ENCODE peak calls at places on chromosomes 4 and X, in four cellular contexts. H, E, W and Y are unnamed samples.

GRCh38 chr4:48178931-48179330 is 44.9 kb upstream of the TXK start:
- DNase-seq in H (no peak), E (no peak), W (no peak), Y (no peak)

GRCh38 chrX:63128509-63128908 is 222.6 kb downstream of the SPIN4 start:
- DNase-seq in H (peak), E (no peak), W (peak), Y (no peak)

GRCh38 chr4:151195801-151196200 is 81.2 kb upstream of the PRSS48 start:
- DNase-seq in H (peak), E (peak), W (peak), Y (peak)

GRCh38 chr4:173243321-173243720 is 74.7 kb downstream of the GALNT7 start:
- DNase-seq in H (peak), E (peak), W (peak), Y (peak)

GRCh38 chrX:100217547-100217946 is 192.5 kb downstream of the PCDH19 start:
- DNase-seq in H (no peak), E (no peak), W (no peak), Y (no peak)

GRCh38 chrX:19875051-19875432 is 12.4 kb downstream of the SH3KBP1 start:
- DNase-seq in H (peak), E (peak), W (no peak), Y (no peak)

GRCh38 chrX:41923925-41924693 is 755 bp upstream of the CASK start:
- DNase-seq in H (peak), E (peak), W (peak), Y (no peak)

GRCh38 chr4:40525811-40526598 is 103.7 kb downstream of the RBM47 start:
- DNase-seq in H (peak), E (peak), W (peak), Y (peak)

GRCh38 chr4:67151376-67152343 is 393.6 kb downstream of the CENPC start:
- DNase-seq in H (no peak), E (no peak), W (no peak), Y (no peak)

GRCh38 chrX:49862093-49862492 is 17.2 kb upstream of the USP27X start:
- DNase-seq in H (no peak), E (no peak), W (no peak), Y (no peak)

GRCh38 chr4:153022233-153022632 is 86.1 kb downstream of the FHDC1 start:
- DNase-seq in H (no peak), E (no peak), W (no peak), Y (no peak)

GRCh38 chrX:133183806-133184205 is 34.3 kb downstream of the TFDP3 start:
- DNase-seq in H (no peak), E (no peak), W (no peak), Y (no peak)

GRCh38 chr4:77819409-77819835 is 254 bp upstream of the CNOT6L start:
- DNase-seq in H (no peak), E (no peak), W (no peak), Y (no peak)

GRCh38 chrX:139725720-139726119 is 17.8 kb upstream of the MCF2 start:
- DNase-seq in H (no peak), E (no peak), W (no peak), Y (no peak)

GRCh38 chrX:17674611-17675010 is 62.7 kb upstream of the SCML1 start:
- DNase-seq in H (no peak), E (peak), W (peak), Y (no peak)

GRCh38 chrX:23003121-23003520 is 3.4 kb downstream of the DDX53 start:
- DNase-seq in H (peak), E (peak), W (peak), Y (no peak)

GRCh38 chrX:155028749-155029360 is 2.2 kb downstream of the FUNDC2 start:
- DNase-seq in H (peak), E (peak), W (peak), Y (no peak)

GRCh38 chr4:147707892-147708672 is 23.8 kb upstream of the ARHGAP10 start:
- DNase-seq in H (peak), E (no peak), W (peak), Y (no peak)

GRCh38 chr4:184649026-184649970 is at the start of the genes CASP3 and PRIMPOL:
- DNase-seq in H (peak), E (peak), W (peak), Y (peak)

GRCh38 chr4:153628796-153629315 is 55.2 kb upstream of the TLR2 start:
- DNase-seq in H (no peak), E (no peak), W (no peak), Y (no peak)

GRCh38 chr4:57090099-57090498 is 20.1 kb downstream of the IGFBP7 start:
- DNase-seq in H (no peak), E (no peak), W (no peak), Y (no peak)

GRCh38 chr4:53786632-53787031 is 195.3 kb upstream of the LNX1 start:
- DNase-seq in H (peak), E (no peak), W (peak), Y (no peak)

GRCh38 chr4:46211406-46211805 is 87.6 kb upstream of the GABRG1 start:
- DNase-seq in H (no peak), E (peak), W (no peak), Y (no peak)

GRCh38 chr4:111228874-111229273 is 606.0 kb upstream of the PITX2 start:
- DNase-seq in H (peak), E (peak), W (no peak), Y (peak)

GRCh38 chr4:176156656-176157055 is 38.7 kb downstream of the SPATA4 start:
- DNase-seq in H (peak), E (peak), W (peak), Y (no peak)

GRCh38 chrX:133918326-133918725 is 67.1 kb downstream of the GPC3 start:
- DNase-seq in H (no peak), E (no peak), W (no peak), Y (no peak)

GRCh38 chr4:19987746-19988145 is 264.0 kb upstream of the SLIT2 start:
- DNase-seq in H (peak), E (peak), W (peak), Y (no peak)

GRCh38 chr4:109215511-109215910 is 86.9 kb downstream of the COL25A1 start:
- DNase-seq in H (no peak), E (no peak), W (no peak), Y (peak)

GRCh38 chr4:40548256-40548655 is 81.4 kb downstream of the RBM47 start:
- DNase-seq in H (peak), E (peak), W (no peak), Y (no peak)

GRCh38 chr4:54473077-54473545 is 184.6 kb upstream of the KIT start:
- DNase-seq in H (peak), E (no peak), W (no peak), Y (no peak)

GRCh38 chrX:154448484-154448883 is 4.5 kb downstream of the FAM50A start:
- DNase-seq in H (no peak), E (no peak), W (no peak), Y (no peak)

GRCh38 chr4:185437809-185438208 is 12.0 kb upstream of the UFSP2 start:
- DNase-seq in H (no peak), E (no peak), W (no peak), Y (no peak)

GRCh38 chrX:115344885-115345653 is 55.6 kb downstream of the LUZP4 start:
- DNase-seq in H (peak), E (peak), W (peak), Y (peak)
- TF ChIP-seq CTCF in H (peak), E (no peak), W (no peak), Y (no peak)

GRCh38 chr4:124710911-124711310 is 1.6 kb downstream of the ANKRD50 start:
- DNase-seq in H (peak), E (no peak), W (peak), Y (no peak)
- H3K4me3 ChIP-seq in H (peak), E (peak), W (peak), Y (peak)

DNA sequence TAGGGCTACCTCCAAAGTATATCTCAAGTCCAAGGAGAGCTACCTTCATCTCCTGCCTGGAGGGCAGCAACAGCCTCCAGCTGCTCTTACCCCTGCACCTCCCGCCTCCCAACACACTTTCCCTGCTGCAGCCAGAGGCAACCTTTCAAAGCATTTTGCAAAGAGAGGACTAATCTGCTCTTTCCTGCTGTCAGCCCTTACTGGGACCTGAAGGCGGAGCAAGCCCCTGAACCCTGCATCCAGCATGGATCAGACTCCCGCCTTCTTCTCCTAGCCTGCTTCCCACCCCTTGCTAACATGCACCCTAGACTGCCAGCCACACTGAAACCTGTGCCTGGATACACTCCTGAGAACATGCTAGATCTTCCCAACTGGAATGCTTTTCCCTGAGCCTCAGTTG is 37.7 kb upstream of the VMA21 start:
- DNase-seq in H (no peak), E (no peak), W (no peak), Y (no peak)
- TF ChIP-seq CTCF in H (no peak), E (no peak), W (no peak), Y (no peak)

GRCh38 chr4:84126061-84126787 is 372.9 kb downstream of the NKX6-1 start:
- DNase-seq in H (no peak), E (no peak), W (no peak), Y (no peak)
- H3K4me3 ChIP-seq in H (no peak), E (no peak), W (no peak), Y (no peak)

GRCh38 chrX:75623535-75623934 is 100.7 kb upstream of the ZDHHC15 start:
- DNase-seq in H (no peak), E (no peak), W (no peak), Y (no peak)
- TF ChIP-seq CTCF in H (no peak), E (peak), W (no peak), Y (peak)